ENCODE peak calls at places on chromosomes 5 and 9, in four cellular contexts. C is BE2C, T is BJ, R is IMR-90. H is an unnamed sample.

GRCh38 chr9:129318121-129319075 is 140.3 kb upstream of the IER5L start:
- DNase-seq in C (no peak), T (no peak), R (no peak), H (no peak)

GRCh38 chr5:116274251-116274650 is 189.4 kb downstream of the COMMD10 start:
- DNase-seq in C (no peak), T (no peak), R (no peak), H (no peak)

GRCh38 chr9:122239722-122240121 is 11.0 kb upstream of the LHX6 start:
- DNase-seq in C (no peak), T (no peak), R (no peak), H (no peak)

GRCh38 chr5:36602711-36603321 is 3.6 kb upstream of the SLC1A3 start:
- DNase-seq in C (no peak), T (no peak), R (no peak), H (no peak)

GRCh38 chr5:150785950-150786349 is 7.4 kb downstream of the SMIM3 start:
- DNase-seq in C (no peak), T (no peak), R (no peak), H (no peak)

GRCh38 chr5:97044057-97044456 is 98.4 kb downstream of the LIX1 start:
- DNase-seq in C (peak), T (no peak), R (peak), H (no peak)

GRCh38 chr5:91129748-91130147 is 253.4 kb downstream of the ARRDC3 start:
- DNase-seq in C (no peak), T (peak), R (no peak), H (no peak)

GRCh38 chr5:34534237-34535108 is 121.7 kb upstream of the RAI14 start:
- DNase-seq in C (no peak), T (peak), R (peak), H (peak)

GRCh38 chr5:3845249-3845648 is 249.6 kb downstream of the IRX1 start:
- DNase-seq in C (no peak), T (no peak), R (no peak), H (no peak)

GRCh38 chr5:38827525-38827924 is 18.3 kb upstream of the OSMR start:
- DNase-seq in C (no peak), T (no peak), R (peak), H (no peak)

GRCh38 chr5:134129411-134130238 is 15.1 kb downstream of the TCF7 start:
- DNase-seq in C (no peak), T (no peak), R (no peak), H (no peak)

GRCh38 chr5:132245593-132245992 is 11.9 kb upstream of the PDLIM4 start:
- DNase-seq in C (no peak), T (no peak), R (no peak), H (no peak)

GRCh38 chr5:80055491-80056170 is 20.5 kb downstream of the THBS4 start:
- DNase-seq in C (no peak), T (no peak), R (no peak), H (no peak)

GRCh38 chr5:163342301-163342700 is 95.1 kb upstream of the CCNG1 start:
- DNase-seq in C (no peak), T (no peak), R (no peak), H (no peak)

GRCh38 chr9:91890662-91891061 is 59.4 kb downstream of the ROR2 start:
- DNase-seq in C (no peak), T (no peak), R (no peak), H (no peak)

GRCh38 chr5:83059341-83059740 is 17.9 kb downstream of the TMEM167A start:
- DNase-seq in C (no peak), T (no peak), R (no peak), H (no peak)

GRCh38 chr5:155455791-155456514 is 442.4 kb downstream of the KIF4B start:
- DNase-seq in C (no peak), T (no peak), R (no peak), H (no peak)

GRCh38 chr5:83172655-83173054 is 95.3 kb downstream of the XRCC4 start:
- DNase-seq in C (no peak), T (no peak), R (no peak), H (no peak)

GRCh38 chr9:109922617-109923260 is 142.7 kb downstream of the PALM2AKAP2 start:
- DNase-seq in C (no peak), T (no peak), R (no peak), H (no peak)

GRCh38 chr5:169701910-169702451 is 64.9 kb downstream of the DOCK2 start:
- DNase-seq in C (no peak), T (no peak), R (peak), H (no peak)

GRCh38 chr9:133643978-133644760 is 8.0 kb downstream of the DBH start:
- DNase-seq in C (peak), T (no peak), R (no peak), H (no peak)

GRCh38 chr9:751137-752051 is 90.1 kb upstream of the DMRT1 start:
- DNase-seq in C (no peak), T (no peak), R (peak), H (no peak)

GRCh38 chr9:2229109-2229733 is 214.1 kb downstream of the SMARCA2 start:
- DNase-seq in C (no peak), T (no peak), R (no peak), H (no peak)

GRCh38 chr5:177476531-177477233 is 3.2 kb upstream of the DBN1 start:
- DNase-seq in C (peak), T (no peak), R (peak), H (no peak)

GRCh38 chr9:134734270-134734669 is 92.7 kb downstream of the COL5A1 start:
- DNase-seq in C (peak), T (no peak), R (peak), H (no peak)

GRCh38 chr5:154320690-154321089 is 125.1 kb upstream of the SAP30L start:
- DNase-seq in C (no peak), T (no peak), R (peak), H (no peak)

GRCh38 chr9:126482361-126483044 is 131.2 kb upstream of the LMX1B start:
- DNase-seq in C (peak), T (no peak), R (peak), H (no peak)

GRCh38 chr5:149794338-149795023 is 64.4 kb downstream of the PPARGC1B start:
- DNase-seq in C (no peak), T (no peak), R (no peak), H (no peak)

GRCh38 chr9:71245651-71246050 is 124.2 kb upstream of the TRPM3 start:
- DNase-seq in C (no peak), T (no peak), R (no peak), H (no peak)

GRCh38 chr5:101942321-101942882 is 353.7 kb downstream of the SLCO4C1 start:
- DNase-seq in C (peak), T (no peak), R (no peak), H (no peak)

GRCh38 chr9:20884985-20885593 is 146.4 kb downstream of the HACD4 start:
- DNase-seq in C (peak), T (no peak), R (peak), H (no peak)

GRCh38 chr9:96169488-96169887 is 132.5 kb downstream of the HSD17B3 start:
- DNase-seq in C (no peak), T (no peak), R (peak), H (no peak)

GRCh38 chr9:3136999-3137675 is 293.2 kb upstream of the PUM3 start:
- DNase-seq in C (no peak), T (peak), R (no peak), H (peak)

GRCh38 chr9:75282047-75282446 is 193.7 kb downstream of the OSTF1 start:
- DNase-seq in C (no peak), T (no peak), R (no peak), H (no peak)

GRCh38 chr5:10627185-10628115 is 63.6 kb downstream of the ANKRD33B start:
- DNase-seq in C (peak), T (peak), R (peak), H (peak)
- H3K4me3 ChIP-seq in C (peak), T (peak), R (peak), H (peak)

DNA sequence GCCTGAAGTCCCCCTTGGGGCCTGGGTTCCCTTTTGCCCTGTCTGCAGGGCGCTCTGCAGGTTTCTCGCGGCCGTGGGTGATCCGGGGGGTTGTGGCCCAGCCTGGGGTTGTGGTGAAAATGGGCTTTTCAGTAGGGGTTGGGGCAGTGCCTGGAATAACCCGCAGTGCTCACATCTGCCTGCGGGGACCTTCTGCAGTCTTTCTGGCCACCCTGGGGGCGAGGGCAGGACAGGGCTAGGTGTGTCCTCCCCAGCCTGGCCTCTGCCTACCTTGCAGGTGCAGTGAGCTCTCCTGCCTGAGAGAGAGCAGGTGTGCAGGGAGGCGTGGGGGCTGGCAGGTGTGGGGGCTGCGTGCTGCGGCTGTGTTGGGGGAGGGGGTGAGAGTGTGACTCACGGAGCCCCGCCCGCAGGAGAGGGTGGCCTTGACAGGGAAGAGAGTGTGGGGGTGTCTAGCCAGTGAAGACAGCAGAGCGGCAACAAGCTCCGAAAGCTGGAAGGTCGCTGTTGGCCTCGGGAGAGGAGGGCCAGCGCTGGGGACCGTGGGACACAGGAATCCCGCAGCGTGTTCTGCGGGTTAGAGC is 131.4 kb downstream of the MRPL36 start:
- DNase-seq in C (no peak), T (no peak), R (no peak), H (no peak)
- H3K4me3 ChIP-seq in C (no peak), T (no peak), R (no peak), H (no peak)

GRCh38 chr5:43105369-43106289 is 15.1 kb upstream of the ZNF131 start:
- DNase-seq in C (peak), T (peak), R (peak), H (peak)
- H3K4me3 ChIP-seq in C (peak), T (peak), R (peak), H (peak)

GRCh38 chr9:127903557-127904475 is 4.4 kb upstream of the ST6GALNAC6 start:
- DNase-seq in C (no peak), T (no peak), R (no peak), H (no peak)
- H3K4me3 ChIP-seq in C (no peak), T (no peak), R (no peak), H (no peak)

DNA sequence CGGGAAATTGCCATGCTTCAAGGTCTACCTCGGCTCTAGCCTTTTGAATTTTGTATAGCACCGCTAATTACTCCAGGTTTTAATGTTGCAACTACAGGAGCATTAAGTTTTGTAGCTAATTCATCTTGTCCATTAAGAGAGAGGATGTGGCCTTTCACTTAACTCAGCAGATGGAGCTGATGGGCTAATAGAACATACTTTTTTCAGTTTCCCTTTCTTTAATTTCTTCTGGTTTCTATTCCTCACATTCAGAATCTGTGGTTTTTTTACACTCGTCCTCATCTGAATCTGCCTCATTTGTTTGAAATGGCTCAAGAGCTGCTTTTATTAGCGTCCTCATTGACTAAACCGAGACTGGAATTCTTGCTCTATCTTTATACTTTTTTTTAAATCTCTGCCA is 2085.7 kb upstream of the C9orf72 start:
- DNase-seq in C (no peak), T (no peak), R (no peak), H (no peak)
- H3K4me3 ChIP-seq in C (no peak), T (no peak), R (no peak), H (no peak)

GRCh38 chr5:158737536-158738027 is 362.1 kb downstream of the EBF1 start:
- DNase-seq in C (no peak), T (no peak), R (no peak), H (no peak)
- H3K4me3 ChIP-seq in C (no peak), T (no peak), R (no peak), H (no peak)